ENCODE peak calls at places on chromosomes 7 and 10, in ten cellular contexts. E is NCI-H446 treated with DMSO at 0.1 percent for 48 hours; Z is hypothalamus; R is caudate nucleus; K is DMS153; I is RKO; V is OCI-LY7; D is activated T-helper 9 cell treated with anti-CD3 and anti-CD28 coated beads, Interleukin-2, amount 50 U/mL, for 16 hours; B is dorsolateral prefrontal cortex; Q is NCI-H1105 treated with DMSO at 0.1 percent for 48 hours. H is an unnamed sample.

GRCh38 chr10:31830887-31831286 is 97.7 kb downstream of the ARHGAP12 start:
- DNase-seq in E (no peak), Z (no peak), R (no peak), K (no peak), I (no peak), V (no peak), D (no peak), B (no peak), Q (no peak), H (no peak)

GRCh38 chr10:22977751-22978150 is 49.9 kb downstream of the ARMC3 start:
- DNase-seq in E (no peak), Z (no peak), R (no peak), K (no peak), I (no peak), V (no peak), D (no peak), B (no peak), Q (no peak), H (no peak)

GRCh38 chr10:90227786-90228185 is 526.4 kb downstream of the KIF20B start:
- DNase-seq in E (no peak), Z (no peak), R (no peak), K (no peak), I (no peak), V (no peak), D (no peak), B (no peak), Q (no peak), H (no peak)

GRCh38 chr10:63409465-63410027 is 56.2 kb downstream of the JMJD1C start:
- DNase-seq in E (no peak), Z (no peak), R (no peak), K (no peak), I (no peak), V (no peak), D (no peak), B (no peak), Q (no peak), H (no peak)

GRCh38 chr10:43902842-43903241 is 254.2 kb upstream of the ZNF32 start:
- DNase-seq in E (no peak), Z (no peak), R (no peak), K (no peak), I (no peak), V (no peak), D (no peak), B (no peak), Q (no peak), H (no peak)

GRCh38 chr7:141362580-141363435 is 188.4 kb upstream of the AGK start:
- DNase-seq in E (peak), Z (no peak), R (no peak), K (no peak), I (peak), V (no peak), D (no peak), B (no peak), Q (no peak), H (no peak)

GRCh38 chr7:94529516-94529915 is 19.9 kb downstream of the CASD1 start:
- DNase-seq in E (no peak), Z (no peak), R (no peak), K (no peak), I (no peak), V (no peak), D (no peak), B (no peak), Q (no peak), H (no peak)

GRCh38 chr10:68330852-68331454 is 911 bp upstream of the HNRNPH3 start:
- DNase-seq in E (no peak), Z (peak), R (no peak), K (peak), I (no peak), V (peak), D (peak), B (peak), Q (no peak), H (no peak)

GRCh38 chr10:58641095-58641531 is 128.4 kb downstream of the BICC1 start:
- DNase-seq in E (no peak), Z (no peak), R (no peak), K (no peak), I (peak), V (no peak), D (no peak), B (no peak), Q (peak), H (no peak)

GRCh38 chr10:25078659-25079429 is 62.4 kb downstream of the THNSL1 start:
- DNase-seq in E (no peak), Z (no peak), R (no peak), K (no peak), I (no peak), V (no peak), D (no peak), B (no peak), Q (no peak), H (no peak)

GRCh38 chr7:37050801-37051200 is 326.5 kb upstream of the AOAH start:
- DNase-seq in E (no peak), Z (no peak), R (no peak), K (no peak), I (no peak), V (no peak), D (no peak), B (no peak), Q (no peak), H (no peak)

GRCh38 chr7:69934475-69934903 is 336.2 kb downstream of the AUTS2 start:
- DNase-seq in E (peak), Z (peak), R (peak), K (peak), I (no peak), V (no peak), D (no peak), B (peak), Q (peak), H (peak)

GRCh38 chr7:12119638-12120303 is 91.3 kb upstream of the TMEM106B start:
- DNase-seq in E (peak), Z (no peak), R (no peak), K (no peak), I (no peak), V (no peak), D (no peak), B (no peak), Q (no peak), H (no peak)

GRCh38 chr10:22633106-22633505 is 81.3 kb downstream of the PIP4K2A start:
- DNase-seq in E (no peak), Z (no peak), R (no peak), K (no peak), I (no peak), V (no peak), D (no peak), B (no peak), Q (no peak), H (no peak)

GRCh38 chr10:98301664-98302319 is 33.8 kb upstream of the LOXL4 start:
- DNase-seq in E (peak), Z (no peak), R (no peak), K (no peak), I (no peak), V (no peak), D (no peak), B (no peak), Q (no peak), H (no peak)

GRCh38 chr7:106862317-106863183 is 2.5 kb upstream of the PIK3CG start:
- DNase-seq in E (no peak), Z (no peak), R (no peak), K (no peak), I (no peak), V (no peak), D (no peak), B (no peak), Q (no peak), H (no peak)

GRCh38 chr10:100341953-100342626 is 4.9 kb upstream of the SCD start:
- DNase-seq in E (peak), Z (peak), R (peak), K (peak), I (peak), V (peak), D (peak), B (peak), Q (peak), H (no peak)

GRCh38 chr7:101705327-101705726 is 76.2 kb upstream of the MYL10 start:
- DNase-seq in E (no peak), Z (no peak), R (no peak), K (peak), I (peak), V (no peak), D (no peak), B (no peak), Q (no peak), H (no peak)

GRCh38 chr10:86187840-86188239 is 178.8 kb downstream of the GRID1 start:
- DNase-seq in E (no peak), Z (no peak), R (no peak), K (no peak), I (no peak), V (no peak), D (no peak), B (no peak), Q (no peak), H (no peak)

H was measured in anterior cingulate cortex.